ENCODE peak calls at places on chromosomes 5 and 9, in four cellular contexts. L is GM12878, B is HepG2, W is K562. P is an unnamed sample.

GRCh38 chr9:38621434-38622082 is 1.2 kb upstream of the ANKRD18A start:
- DNase-seq in L (no peak), W (no peak), B (peak), P (no peak)

GRCh38 chr5:43769576-43770352 is 166.8 kb downstream of the NNT start:
- DNase-seq in W (no peak), L (no peak), B (no peak), P (no peak)

GRCh38 chr9:16181539-16181938 is 628.7 kb downstream of the CCDC171 start:
- DNase-seq in W (no peak), L (no peak), B (no peak), P (no peak)

GRCh38 chr9:90827181-90827866 is 25.7 kb downstream of the SYK start:
- DNase-seq in L (peak), W (no peak), B (no peak), P (no peak)

GRCh38 chr5:151408633-151409243 is 38.7 kb upstream of the SLC36A1 start:
- DNase-seq in L (no peak), W (no peak), B (no peak), P (no peak)

GRCh38 chr5:106640511-106640910 is 1030.2 kb downstream of the EFNA5 start:
- DNase-seq in B (no peak), W (no peak), L (no peak), P (no peak)

GRCh38 chr9:18994263-18994916 is 38.6 kb downstream of the SAXO1 start:
- DNase-seq in L (no peak), W (no peak), B (no peak), P (no peak)

GRCh38 chr9:88238281-88238571 is 100.0 kb upstream of the SPATA31C2 start:
- DNase-seq in W (no peak), B (no peak), L (no peak), P (no peak)

GRCh38 chr5:150567031-150567680 is 59.2 kb downstream of the NDST1 start:
- DNase-seq in W (no peak), B (no peak), L (no peak), P (no peak)

GRCh38 chr5:68432682-68433081 is 217.1 kb downstream of the PIK3R1 start:
- DNase-seq in L (no peak), B (no peak), W (no peak), P (peak)

GRCh38 chr5:154262376-154262775 is 71.8 kb downstream of the GALNT10 start:
- DNase-seq in L (no peak), B (no peak), W (no peak), P (no peak)

GRCh38 chr5:1946776-1947175 is 64.1 kb upstream of the IRX4 start:
- DNase-seq in W (no peak), B (no peak), L (no peak), P (no peak)

GRCh38 chr5:14501353-14502162 is 80.0 kb upstream of the OTULINL start:
- DNase-seq in W (no peak), B (no peak), L (no peak), P (no peak)

GRCh38 chr5:178661836-178662540 is 35.1 kb upstream of the CLK4 start:
- DNase-seq in W (no peak), L (no peak), B (no peak), P (no peak)

GRCh38 chr9:34566972-34567371 is 22.6 kb downstream of the CNTFR start:
- DNase-seq in B (no peak), W (no peak), L (no peak), P (no peak)

GRCh38 chr9:116391306-116391900 is 237.8 kb downstream of the PAPPA start:
- DNase-seq in B (no peak), L (no peak), W (no peak), P (no peak)

GRCh38 chr9:83327750-83328622 is 210.2 kb downstream of the FRMD3 start:
- DNase-seq in W (no peak), L (no peak), B (no peak), P (no peak)

GRCh38 chr5:158923799-158924551 is 175.7 kb downstream of the EBF1 start:
- DNase-seq in W (no peak), L (peak), B (no peak), P (no peak)

GRCh38 chr5:167743685-167744084 is 547.8 kb upstream of the WWC1 start:
- DNase-seq in W (no peak), L (no peak), B (no peak), P (no peak)

GRCh38 chr5:112217847-112218579 is 201.1 kb downstream of the EPB41L4A start:
- DNase-seq in W (peak), B (no peak), L (no peak), P (no peak)

GRCh38 chr9:99490736-99491135 is 268.7 kb downstream of the SEC61B start:
- DNase-seq in W (no peak), B (no peak), L (no peak), P (no peak)

GRCh38 chr5:92504346-92504745 is 1076.7 kb downstream of the NR2F1-AS1 start:
- DNase-seq in W (no peak), L (no peak), B (no peak), P (no peak)

GRCh38 chr9:133742849-133743444 is 4.8 kb upstream of the SARDH start:
- DNase-seq in B (peak), W (peak), L (peak), P (peak)

GRCh38 chr9:96564217-96564616 is 55.4 kb downstream of the CDC14B start:
- DNase-seq in B (peak), W (no peak), L (no peak), P (no peak)

GRCh38 chr5:142342128-142342981 is 17.5 kb upstream of the SPRY4 start:
- DNase-seq in L (no peak), B (peak), W (peak), P (no peak)

GRCh38 chr9:113541019-113541900 is 77.7 kb downstream of the RGS3 start:
- DNase-seq in B (peak), W (peak), L (no peak), P (peak)

GRCh38 chr9:90808226-90808797 is 6.7 kb downstream of the SYK start:
- DNase-seq in W (no peak), B (no peak), L (no peak), P (no peak)

GRCh38 chr5:115461506-115462290 is 82.9 kb downstream of the FEM1C start:
- DNase-seq in B (no peak), L (no peak), W (no peak), P (peak)
- TF ChIP-seq ATF3 in B (no peak), L (no peak), W (no peak), P (no peak)

DNA sequence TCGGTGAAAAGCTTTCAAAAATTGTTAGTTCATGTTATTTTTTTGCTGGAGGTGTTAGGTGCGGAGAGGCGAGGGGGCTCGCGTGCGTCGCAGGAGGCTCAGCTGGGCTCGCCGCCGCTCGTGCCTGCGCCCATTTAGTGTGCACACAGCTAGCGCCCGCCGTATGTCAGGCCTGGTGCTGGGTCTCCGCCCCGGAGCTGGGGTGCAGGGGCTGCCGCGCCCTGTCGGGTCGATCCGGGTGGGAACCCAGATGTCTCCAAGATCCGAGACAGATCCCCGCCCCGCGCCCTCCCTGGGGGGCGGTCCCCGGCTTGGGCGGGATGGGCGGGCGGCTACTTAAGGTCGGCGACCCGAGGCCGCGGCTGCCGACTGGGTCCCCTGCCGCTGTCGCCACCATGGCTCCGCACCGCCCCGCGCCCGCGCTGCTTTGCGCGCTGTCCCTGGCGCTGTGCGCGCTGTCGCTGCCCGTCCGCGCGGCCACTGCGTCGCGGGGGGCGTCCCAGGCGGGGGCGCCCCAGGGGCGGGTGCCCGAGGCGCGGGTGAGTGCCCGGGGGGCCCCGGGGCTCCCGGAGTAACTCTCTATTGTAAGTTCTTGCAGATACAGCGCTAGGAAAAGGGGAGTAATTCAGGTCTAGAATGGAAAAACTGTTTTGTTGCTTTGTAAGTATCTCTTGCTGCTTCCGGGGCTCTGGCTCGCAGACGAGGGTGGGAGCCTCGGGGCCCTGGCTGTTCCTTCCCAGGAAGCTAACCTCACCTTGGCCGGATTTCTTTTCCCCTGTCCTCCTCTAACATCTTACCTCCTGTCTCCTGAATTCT is 31.7 kb downstream of the GSN start:
- DNase-seq in B (no peak), L (no peak), W (no peak), P (no peak)
- TF ChIP-seq ZBTB33 in B (no peak), L (no peak), W (peak), P (no peak)

GRCh38 chr9:124821247-124821623 is 32.0 kb upstream of the WDR38 start:
- DNase-seq in L (no peak), B (no peak), W (no peak), P (no peak)

GRCh38 chr9:124814178-124814535 is 37.2 kb downstream of the OLFML2A start:
- DNase-seq in W (no peak), B (no peak), L (no peak), P (no peak)

GRCh38 chr9:124815601-124816000 is 37.7 kb upstream of the WDR38 start:
- DNase-seq in W (no peak), B (no peak), L (no peak), P (no peak)

GRCh38 chr9:124820606-124821246 is 32.5 kb upstream of the WDR38 start:
- DNase-seq in W (no peak), L (no peak), B (no peak), P (no peak)

GRCh38 chr9:124818431-124819281 is 34.6 kb upstream of the WDR38 start:
- DNase-seq in B (peak), L (no peak), W (peak), P (peak)
- TF ChIP-seq JUND in B (no peak), L (no peak), W (no peak), P (no peak)

DNA sequence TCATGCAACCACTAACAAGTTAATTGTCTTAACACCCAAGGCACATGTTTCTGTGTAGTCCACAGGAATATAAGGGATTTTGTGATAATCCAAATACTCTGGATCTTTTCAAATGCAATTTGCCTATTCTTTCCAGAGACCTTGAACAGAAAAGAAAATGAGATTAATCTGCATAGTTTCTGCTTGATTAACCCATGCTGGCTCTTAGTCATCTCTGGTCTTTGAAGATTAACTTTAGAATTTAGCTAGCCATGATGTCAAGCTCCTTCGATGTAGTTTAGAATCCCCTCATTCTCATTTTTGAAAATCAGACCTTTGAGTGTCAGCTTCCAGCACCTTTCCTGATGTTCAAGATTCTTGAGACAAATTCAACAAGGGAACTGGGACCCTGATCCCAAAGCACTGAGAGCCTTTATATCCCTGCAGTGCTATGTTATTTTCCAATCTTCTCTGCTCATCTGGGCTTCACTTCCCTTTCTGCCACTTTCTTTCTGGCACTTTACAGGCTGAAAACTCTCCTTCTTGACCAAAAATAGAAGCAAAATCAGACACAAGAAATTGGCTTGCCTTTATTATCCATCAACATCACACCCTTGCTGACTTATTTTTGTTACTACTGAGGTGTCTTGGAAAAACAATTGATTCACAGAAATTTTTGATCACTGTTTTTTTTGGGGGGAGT is 155.5 kb downstream of the PALM2AKAP2 start:
- DNase-seq in B (no peak), L (no peak), W (no peak), P (no peak)
- TF ChIP-seq ATF3 in B (no peak), L (no peak), W (no peak), P (no peak)

GRCh38 chr9:98182889-98183599 is 9.4 kb downstream of the CORO2A start:
- DNase-seq in L (no peak), B (peak), W (no peak), P (no peak)
- TF ChIP-seq ZBTB33 in L (no peak), B (no peak), W (no peak), P (no peak)